ENCODE peak calls at places on chromosome 16, in six cellular contexts. G is HCT116, Z is stomach, C is breast epithelium, U is SK-N-SH, Y is spleen. H is an unnamed sample.

GRCh38 chr16:63613701-63614100 is 1508.2 kb downstream of the CDH11 start:
- DNase-seq in Z (no peak), U (no peak), Y (no peak), G (no peak), C (no peak), H (no peak)

GRCh38 chr16:89909777-89910716 is 8.6 kb upstream of the MC1R start:
- DNase-seq in U (peak; percentile 92), G (peak; percentile 42), Z (peak; percentile 77), C (peak; percentile 53), Y (peak; percentile 93), H (peak; percentile 79)

GRCh38 chr16:23119570-23119969 is 29.7 kb downstream of the USP31 start:
- DNase-seq in C (no peak), Y (no peak), G (no peak), U (no peak), Z (no peak), H (no peak)

GRCh38 chr16:12976491-12976890 is 75.1 kb downstream of the SHISA9 start:
- DNase-seq in G (no peak), Y (no peak), U (no peak), Z (no peak), C (no peak), H (no peak)

GRCh38 chr16:57797216-57797525 is 5.1 kb downstream of the KIFC3 start:
- DNase-seq in Z (no peak), Y (no peak), U (no peak), G (no peak), C (no peak), H (no peak)

GRCh38 chr16:47055136-47055885 is 81.8 kb upstream of the DNAJA2 start:
- DNase-seq in G (no peak), Y (peak; percentile 58), U (no peak), Z (no peak), C (no peak), H (no peak)

GRCh38 chr16:29789775-29790182 is 772 bp upstream of the KIF22 start:
- DNase-seq in G (no peak), Z (no peak), Y (peak; percentile 81), U (no peak), C (no peak), H (peak; percentile 15)

GRCh38 chr16:84599528-84600202 is 18.2 kb downstream of the COTL1 start:
- DNase-seq in Y (peak; percentile 93), C (no peak), Z (peak; percentile 51), U (peak; percentile 65), G (no peak), H (peak; percentile 50)

GRCh38 chr16:64751906-64752305 is 370.0 kb downstream of the CDH11 start:
- DNase-seq in C (no peak), G (no peak), Y (no peak), Z (no peak), U (no peak), H (no peak)

GRCh38 chr16:80687606-80688005 is 116.8 kb downstream of the CDYL2 start:
- DNase-seq in C (no peak), G (no peak), Y (no peak), U (no peak), Z (no peak), H (no peak)

GRCh38 chr16:72723781-72724180 is 324.1 kb downstream of the ZFHX3 start:
- DNase-seq in U (no peak), C (no peak), Y (no peak), Z (no peak), G (peak; percentile 8), H (no peak)

GRCh38 chr16:49473131-49473530 is 99.5 kb downstream of the C16orf78 start:
- DNase-seq in Z (peak; percentile 3), Y (peak; percentile 65), U (no peak), C (no peak), G (no peak), H (no peak)

GRCh38 chr16:65878347-65878746 is 488.1 kb upstream of the CDH5 start:
- DNase-seq in Z (no peak), C (no peak), U (no peak), G (no peak), Y (no peak), H (no peak)

GRCh38 chr16:82955836-82956348 is 329.1 kb downstream of the CDH13 start:
- DNase-seq in U (no peak), C (no peak), Z (no peak), Y (no peak), G (no peak), H (no peak)

GRCh38 chr16:58236831-58237230 is 38.9 kb upstream of the CSNK2A2 start:
- DNase-seq in G (no peak), Z (no peak), U (no peak), Y (no peak), C (no peak), H (no peak)

GRCh38 chr16:11234884-11235702 is 20.9 kb downstream of the SOCS1 start:
- DNase-seq in Y (no peak), U (no peak), Z (no peak), C (no peak), G (no peak), H (no peak)

GRCh38 chr16:27769561-27770222 is 219.7 kb downstream of the KATNIP start:
- DNase-seq in U (no peak), Y (peak; percentile 71), Z (no peak), G (peak; percentile 80), C (peak; percentile 68), H (no peak)

GRCh38 chr16:66475232-66475631 is 48.1 kb downstream of the BEAN1 start:
- DNase-seq in Y (no peak), U (no peak), C (no peak), Z (no peak), G (no peak), H (no peak)

GRCh38 chr16:81657731-81658130 is 121.4 kb upstream of the PLCG2 start:
- DNase-seq in Z (no peak), C (no peak), U (no peak), Y (no peak), G (no peak), H (peak; percentile 30)

GRCh38 chr16:9801651-9802050 is 380.6 kb downstream of the GRIN2A start:
- DNase-seq in U (no peak), G (no peak), Z (no peak), Y (no peak), C (no peak), H (no peak)

GRCh38 chr16:46884513-46885293 is 541 bp downstream of the GPT2 start:
- DNase-seq in G (no peak), U (peak; percentile 63), Z (no peak), Y (peak; percentile 85), C (no peak), H (peak; percentile 28)

GRCh38 chr16:70331588-70332358 is 14.9 kb upstream of the DDX19A start:
- DNase-seq in Z (no peak), U (no peak), Y (no peak), C (no peak), G (no peak), H (no peak)

GRCh38 chr16:71645450-71645849 is 19.5 kb downstream of the MARVELD3 start:
- DNase-seq in G (no peak), C (no peak), Z (no peak), Y (no peak), U (peak; percentile 44), H (peak; percentile 28)

GRCh38 chr16:67391424-67392300 is 1.6 kb downstream of the TPPP3 start:
- DNase-seq in Y (peak; percentile 64), C (no peak), G (no peak), Z (no peak), U (peak; percentile 50), H (no peak)

DNA sequence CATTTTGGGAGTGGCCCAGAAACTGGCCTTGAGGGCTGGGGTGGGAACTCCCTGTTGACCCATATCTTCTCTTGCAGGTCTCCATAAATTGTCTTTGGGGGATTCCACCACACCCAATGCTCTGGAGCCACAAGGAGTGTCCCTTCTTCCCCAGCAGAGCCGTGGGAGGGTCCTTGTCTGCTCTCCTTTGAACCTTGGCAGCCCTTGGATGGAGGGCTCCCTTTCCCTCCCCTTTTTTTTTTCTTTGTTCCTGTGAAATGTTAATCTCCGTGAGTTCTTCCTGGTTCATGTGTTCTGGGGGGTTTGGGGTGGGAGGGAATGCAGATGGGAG is 6.3 kb downstream of the ELOB start:
- DNase-seq in Z (no peak), U (no peak), Y (no peak), C (no peak), G (no peak), H (no peak)
- TF ChIP-seq POLR2AphosphoS5 in Z (no peak), U (no peak), Y (peak; percentile 0), C (no peak), G (no peak), H (no peak)

GRCh38 chr16:31807086-31807485 is 66.5 kb upstream of the ZNF267 start:
- DNase-seq in G (no peak), C (no peak), Z (no peak), U (no peak), Y (no peak), H (no peak)
- H3K9me3 ChIP-seq in G (no peaks in the 10 kb centered on the region), C (peaks cover 36% of the 10 kb centered on the region), Z (peaks cover 31% of the 10 kb centered on the region), U (no peaks in the 10 kb centered on the region), Y (peaks cover 9% of the 10 kb centered on the region), H (no peaks in the 10 kb centered on the region)

GRCh38 chr16:85755929-85756768 is 5.3 kb upstream of the C16orf74 start:
- DNase-seq in G (no peak), Z (no peak), U (no peak), Y (peak; percentile 87), C (no peak), H (peak; percentile 28)
- TF ChIP-seq POLR2AphosphoS5 in G (no peak), Z (no peak), U (no peak), Y (peak; percentile 92), C (no peak), H (no peak)

GRCh38 chr16:15973997-15974396 is 24.6 kb downstream of the ABCC1 start:
- DNase-seq in G (no peak), C (no peak), Z (no peak), U (no peak), Y (no peak), H (no peak)

GRCh38 chr16:15975172-15975571 is 25.8 kb downstream of the ABCC1 start:
- DNase-seq in G (no peak), Y (no peak), Z (no peak), U (no peak), C (no peak), H (no peak)

GRCh38 chr16:15973460-15973859 is 24.0 kb downstream of the ABCC1 start:
- DNase-seq in U (no peak), C (no peak), Z (no peak), G (no peak), Y (no peak), H (no peak)

GRCh38 chr16:15976929-15977637 is 27.7 kb downstream of the ABCC1 start:
- DNase-seq in U (no peak), G (no peak), Z (no peak), Y (no peak), C (no peak), H (no peak)

GRCh38 chr16:15976225-15976812 is 26.9 kb downstream of the ABCC1 start:
- DNase-seq in Z (no peak), C (no peak), Y (no peak), U (no peak), G (no peak), H (no peak)
- H3K9me3 ChIP-seq in Z (peaks cover 11% of the 10 kb centered on the region), C (peaks cover 13% of the 10 kb centered on the region), Y (peaks cover 22% of the 10 kb centered on the region), U (peaks cover 2% of the 10 kb centered on the region), G (peaks cover 35% of the 10 kb centered on the region), H (peaks cover 4% of the 10 kb centered on the region)

DNA sequence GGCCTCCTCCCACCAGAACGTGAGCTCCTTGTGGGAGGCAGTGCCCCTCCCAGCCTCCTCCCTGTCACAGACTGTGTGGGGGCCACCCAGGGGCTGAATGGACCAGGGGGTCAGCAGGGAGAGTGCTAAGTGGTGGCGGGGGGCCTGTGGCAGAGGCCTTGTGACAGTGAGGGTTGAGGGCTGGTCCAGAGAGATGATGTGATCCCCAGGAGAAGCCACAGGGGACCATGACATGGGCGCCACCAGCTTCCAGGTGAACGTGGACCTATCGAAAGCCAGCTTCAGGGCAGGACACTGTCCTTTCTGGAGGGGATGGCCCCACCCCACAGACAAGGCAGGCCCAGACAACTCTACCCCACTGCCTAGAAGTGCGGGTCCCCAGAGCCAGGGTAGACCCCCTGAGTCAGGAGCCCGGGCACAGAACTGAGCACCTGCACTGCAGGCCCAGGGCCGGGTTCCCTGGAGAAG is 3.1 kb downstream of the SPSB3 start:
- DNase-seq in Z (no peak), C (no peak), Y (peak; percentile 71), G (no peak), U (no peak), H (no peak)
- TF ChIP-seq POLR2AphosphoS5 in Z (no peak), C (no peak), Y (peak; percentile 0), G (no peak), U (no peak), H (no peak)